ENCODE peak calls at places on chromosome 4, in five cellular contexts. B, F, M, U and P are unnamed samples.
A peak's percentile ranks its signal among the peaks of the same experiment; 100 is the strongest.

GRCh38 chr4:118356731-118357130 is 3.9 kb upstream of the PRSS12 start:
- DNase-seq in B (peak; percentile 49), F (no peak), M (no peak), U (no peak), P (no peak)

GRCh38 chr4:25002679-25003078 is 28.1 kb downstream of the LGI2 start:
- DNase-seq in B (no peak), F (no peak), M (no peak), U (no peak), P (no peak)

GRCh38 chr4:108887034-108887433 is 124.2 kb upstream of the ETNPPL start:
- DNase-seq in B (no peak), F (no peak), M (no peak), U (no peak), P (no peak)

GRCh38 chr4:3287972-3288570 is 4.8 kb upstream of the RGS12 start:
- DNase-seq in B (no peak), F (peak; percentile 39), M (no peak), U (no peak), P (no peak)

GRCh38 chr4:52645315-52645714 is 13.8 kb downstream of the USP46 start:
- DNase-seq in B (no peak), F (no peak), M (no peak), U (no peak), P (no peak)

GRCh38 chr4:175469519-175469918 is 342.5 kb downstream of the GPM6A start:
- DNase-seq in B (no peak), F (no peak), M (no peak), U (no peak), P (no peak)

GRCh38 chr4:156638925-156639605 is 332.5 kb downstream of the PDGFC start:
- DNase-seq in B (peak; percentile 66), F (no peak), M (no peak), U (no peak), P (no peak)

GRCh38 chr4:129358571-129358970 is 262.6 kb downstream of the C4orf33 start:
- DNase-seq in B (peak; percentile 92), F (no peak), M (no peak), U (no peak), P (peak; percentile 14)

GRCh38 chr4:40333921-40334352 is 1.2 kb upstream of the CHRNA9 start:
- DNase-seq in B (peak; percentile 84), F (peak; percentile 80), M (no peak), U (no peak), P (no peak)

GRCh38 chr4:972651-973424 is 531 bp downstream of the DGKQ start:
- DNase-seq in B (no peak), F (peak; percentile 98), M (peak; percentile 77), U (peak; percentile 33), P (no peak)

GRCh38 chr4:140005699-140006098 is 148.3 kb downstream of the MAML3 start:
- DNase-seq in B (no peak), F (no peak), M (no peak), U (no peak), P (no peak)

GRCh38 chr4:20318899-20319291 is 67.2 kb downstream of the SLIT2 start:
- DNase-seq in B (no peak), F (no peak), M (no peak), U (no peak), P (no peak)

GRCh38 chr4:67162692-67163091 is 382.6 kb downstream of the CENPC start:
- DNase-seq in B (no peak), F (no peak), M (no peak), U (no peak), P (no peak)

GRCh38 chr4:82380344-82380743 is 6.6 kb upstream of the HNRNPD start:
- DNase-seq in B (no peak), F (no peak), M (no peak), U (no peak), P (no peak)

GRCh38 chr4:10926025-10926424 is 241.5 kb upstream of the CLNK start:
- DNase-seq in B (peak; percentile 10), F (no peak), M (no peak), U (no peak), P (no peak)

GRCh38 chr4:121070696-121071639 is 1.4 kb downstream of the NDNF start:
- DNase-seq in B (peak; percentile 43), F (peak; percentile 91), M (peak; percentile 26), U (no peak), P (peak; percentile 23)